ENCODE peak calls at places on chromosomes 5 and 9, in six cellular contexts. X, O, Z, R, Q and B are unnamed samples.

GRCh38 chr5:141392429-141393198 is at the start of gene PCDHGA8:
- DNase-seq in X (no peak), O (no peak), Z (no peak), R (no peak), Q (peak; percentile 49), B (no peak)

GRCh38 chr5:65766781-65767180 is 44.8 kb downstream of the NLN start:
- DNase-seq in X (no peak), O (no peak), Z (peak; percentile 31), R (no peak), Q (no peak), B (no peak)

GRCh38 chr9:130282000-130282700 is 16.6 kb downstream of the HMCN2 start:
- DNase-seq in X (no peak), O (no peak), Z (no peak), R (no peak), Q (no peak), B (no peak)

GRCh38 chr5:82601085-82601484 is 322.9 kb upstream of the RPS23 start:
- DNase-seq in X (no peak), O (no peak), Z (no peak), R (no peak), Q (no peak), B (no peak)

GRCh38 chr9:96505316-96505991 is 55.5 kb downstream of the HABP4 start:
- DNase-seq in X (no peak), O (no peak), Z (no peak), R (no peak), Q (no peak), B (no peak)

GRCh38 chr5:6731465-6732237 is 18.4 kb downstream of the TENT4A start:
- DNase-seq in X (peak; percentile 41), O (no peak), Z (no peak), R (no peak), Q (peak; percentile 41), B (no peak)

GRCh38 chr5:10607666-10608442 is 44.0 kb downstream of the ANKRD33B start:
- DNase-seq in X (peak; percentile 95), O (no peak), Z (no peak), R (no peak), Q (peak; percentile 72), B (peak; percentile 61)

GRCh38 chr5:135880801-135881200 is 14.8 kb downstream of the IL9 start:
- DNase-seq in X (no peak), O (no peak), Z (no peak), R (no peak), Q (no peak), B (no peak)

GRCh38 chr5:79109527-79110492 is 1.8 kb upstream of the BHMT start:
- DNase-seq in X (no peak), O (no peak), Z (peak; percentile 61), R (peak; percentile 60), Q (no peak), B (peak; percentile 59)

GRCh38 chr5:37619353-37619752 is 220.5 kb downstream of the GDNF start:
- DNase-seq in X (peak; percentile 92), O (no peak), Z (no peak), R (no peak), Q (peak; percentile 86), B (no peak)

GRCh38 chr9:90526386-90526785 is 116.2 kb downstream of the DIRAS2 start:
- DNase-seq in X (no peak), O (no peak), Z (no peak), R (no peak), Q (no peak), B (no peak)

GRCh38 chr9:89588271-89588879 is 16.4 kb upstream of the GADD45G start:
- DNase-seq in X (no peak), O (no peak), Z (no peak), R (no peak), Q (no peak), B (no peak)

GRCh38 chr5:14908195-14908594 is 36.6 kb upstream of the ANKH start:
- DNase-seq in X (no peak), O (no peak), Z (no peak), R (no peak), Q (peak; percentile 23), B (no peak)

DNA sequence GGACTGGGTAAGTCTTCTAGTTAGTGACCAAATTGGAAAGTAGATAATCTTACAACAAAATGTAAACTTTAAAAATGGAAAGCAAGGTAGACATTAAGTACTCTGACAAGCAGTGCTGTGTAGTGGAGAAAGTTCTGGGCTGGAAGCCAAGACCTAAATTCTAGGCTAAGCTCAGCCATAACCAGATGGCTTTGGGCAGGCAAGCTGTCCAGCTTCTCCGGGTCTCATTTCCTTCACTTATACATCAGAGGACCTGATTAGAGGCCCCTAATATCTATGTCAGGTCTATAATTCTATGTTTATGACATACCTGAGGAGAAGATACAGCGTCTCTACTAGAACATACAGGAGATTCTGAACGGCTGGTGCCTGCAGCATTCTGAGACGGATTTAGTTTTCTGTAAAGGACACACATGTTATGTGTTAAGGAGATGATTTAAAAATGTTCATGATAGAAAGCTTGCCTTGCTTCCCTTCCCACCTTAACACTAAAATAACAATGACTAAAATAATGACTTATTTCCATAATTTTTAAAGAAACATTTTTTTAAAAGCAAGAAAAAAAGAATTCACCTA is 61.2 kb downstream of the ELL2 start:
- DNase-seq in X (peak; percentile 61), O (no peak), Z (no peak), R (no peak), Q (peak; percentile 88), B (no peak)
- H3K9ac ChIP-seq in X (no peak overlapping the region), O (no peak overlapping the region), Z (no peak overlapping the region), R (no peak overlapping the region), Q (no peak overlapping the region), B (no peak overlapping the region)

GRCh38 chr9:30411571-30411970 is 1972.9 kb upstream of the ACO1 start:
- DNase-seq in X (no peak), O (no peak), Z (no peak), R (no peak), Q (no peak), B (no peak)
- H2BK15ac ChIP-seq in X (no peak overlapping the region), O (no peak overlapping the region), Z (no peak overlapping the region), R (no peak overlapping the region), Q (no peak overlapping the region), B (no peak overlapping the region)

DNA sequence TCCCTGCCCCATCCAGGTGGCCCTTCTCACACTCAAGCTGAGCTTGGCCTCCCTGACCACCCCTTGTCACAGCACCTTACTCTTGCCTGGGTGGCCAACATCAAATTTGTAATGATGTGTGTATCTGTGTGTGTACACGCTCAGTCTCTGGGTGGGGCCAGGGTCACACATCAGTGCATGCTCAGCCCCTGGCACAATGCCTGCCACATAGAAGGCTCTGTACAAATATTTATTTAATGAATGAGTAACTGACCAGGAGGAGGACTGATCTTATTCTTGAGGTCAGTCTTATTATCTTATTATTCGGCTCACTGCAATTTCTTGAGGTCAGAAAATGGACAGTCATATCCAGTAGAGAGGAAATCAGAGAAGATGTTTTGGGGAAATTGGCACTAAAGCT is 41.3 kb upstream of the HAND1 start:
- DNase-seq in X (peak; percentile 29), O (no peak), Z (no peak), R (no peak), Q (peak; percentile 31), B (no peak)
- H3K79me1 ChIP-seq in X (no peaks in the 10 kb centered on the region), O (peaks cover 2% of the 10 kb centered on the region), Z (no peaks in the 10 kb centered on the region), R (no peaks in the 10 kb centered on the region), Q (no peaks in the 10 kb centered on the region), B (no peaks in the 10 kb centered on the region)

GRCh38 chr5:151222054-151222768 is 1.7 kb downstream of the CCDC69 start:
- DNase-seq in X (no peak), O (no peak), Z (no peak), R (no peak), Q (no peak), B (no peak)
- H3K9ac ChIP-seq in X (peak overlapping the region; percentile 82), O (no peak overlapping the region), Z (no peak overlapping the region), R (no peak overlapping the region), Q (no peak overlapping the region), B (no peak overlapping the region)

GRCh38 chr5:39172593-39172992 is 46.8 kb downstream of the FYB1 start:
- DNase-seq in X (no peak), O (no peak), Z (no peak), R (no peak), Q (no peak), B (no peak)
- H2BK15ac ChIP-seq in X (no peak overlapping the region), O (no peak overlapping the region), Z (no peak overlapping the region), R (no peak overlapping the region), Q (no peak overlapping the region), B (no peak overlapping the region)